ENCODE peak calls at places on chromosomes 5 and 9, in seven cellular contexts. W, Q, V, X, L, O and Y are unnamed samples.

GRCh38 chr5:65299841-65300240 is 181.9 kb downstream of the ADAMTS6 start:
- DNase-seq in W (no peak), Q (no peak), V (no peak), X (no peak), L (no peak), O (peak; percentile 2), Y (no peak)

GRCh38 chr5:1337490-1338195 is 7.3 kb downstream of the CLPTM1L start:
- DNase-seq in W (no peak), Q (no peak), V (no peak), X (no peak), L (no peak), O (no peak), Y (no peak)

GRCh38 chr9:90344013-90344412 is 298.6 kb downstream of the DIRAS2 start:
- DNase-seq in W (no peak), Q (no peak), V (peak; percentile 2), X (no peak), L (peak; percentile 25), O (peak; percentile 83), Y (no peak)

GRCh38 chr9:71302776-71303175 is 181.4 kb upstream of the TRPM3 start:
- DNase-seq in W (no peak), Q (no peak), V (no peak), X (no peak), L (no peak), O (no peak), Y (no peak)

GRCh38 chr9:95078934-95079333 is 238.6 kb downstream of the FANCC start:
- DNase-seq in W (no peak), Q (no peak), V (no peak), X (no peak), L (no peak), O (no peak), Y (no peak)

GRCh38 chr9:107737987-107738743 is 248.6 kb upstream of the KLF4 start:
- DNase-seq in W (peak; percentile 21), Q (no peak), V (no peak), X (peak; percentile 96), L (no peak), O (peak; percentile 89), Y (no peak)

GRCh38 chr5:59348189-59348588 is 545.3 kb downstream of the PDE4D start:
- DNase-seq in W (no peak), Q (no peak), V (no peak), X (no peak), L (peak; percentile 20), O (no peak), Y (no peak)

GRCh38 chr9:93907551-93908199 is 47.5 kb downstream of the BARX1 start:
- DNase-seq in W (no peak), Q (no peak), V (no peak), X (no peak), L (no peak), O (no peak), Y (no peak)

GRCh38 chr9:89177401-89178161 is 1.0 kb downstream of the SHC3 start:
- DNase-seq in W (no peak), Q (no peak), V (no peak), X (peak; percentile 67), L (no peak), O (peak; percentile 39), Y (no peak)

GRCh38 chr5:150296496-150296895 is 6.2 kb downstream of the ARSI start:
- DNase-seq in W (no peak), Q (no peak), V (no peak), X (no peak), L (no peak), O (no peak), Y (no peak)

GRCh38 chr5:5217371-5217770 is 77.2 kb downstream of the ADAMTS16 start:
- DNase-seq in W (no peak), Q (no peak), V (no peak), X (no peak), L (no peak), O (no peak), Y (no peak)

GRCh38 chr5:32810812-32811211 is 99.7 kb downstream of the NPR3 start:
- DNase-seq in W (no peak), Q (no peak), V (peak; percentile 3), X (peak; percentile 71), L (no peak), O (peak; percentile 26), Y (no peak)

GRCh38 chr9:132207187-132207586 is 45.3 kb downstream of the NTNG2 start:
- DNase-seq in W (no peak), Q (no peak), V (no peak), X (no peak), L (no peak), O (no peak), Y (no peak)

GRCh38 chr9:95874989-95875304 is 544 bp upstream of the ERCC6L2 start:
- DNase-seq in W (peak; percentile 81), Q (peak; percentile 30), V (no peak), X (peak; percentile 88), L (peak; percentile 49), O (peak; percentile 54), Y (peak; percentile 42)

GRCh38 chr5:181121675-181122561 is 9.1 kb downstream of the OR2V1 start:
- DNase-seq in W (no peak), Q (no peak), V (peak; percentile 13), X (peak; percentile 67), L (no peak), O (no peak), Y (no peak)

GRCh38 chr9:115594551-115594950 is 476.6 kb upstream of the TNC start:
- DNase-seq in W (no peak), Q (no peak), V (no peak), X (no peak), L (no peak), O (peak; percentile 24), Y (no peak)

GRCh38 chr9:13020706-13021105 is 245.9 kb downstream of the LURAP1L start:
- DNase-seq in W (no peak), Q (no peak), V (no peak), X (no peak), L (no peak), O (no peak), Y (no peak)

GRCh38 chr9:136947955-136948510 is 3.0 kb downstream of the C8G start:
- DNase-seq in W (peak; percentile 44), Q (no peak), V (peak; percentile 79), X (peak; percentile 72), L (peak; percentile 51), O (peak; percentile 44), Y (no peak)

GRCh38 chr9:36877239-36877638 is 156.8 kb downstream of the PAX5 start:
- DNase-seq in W (no peak), Q (peak; percentile 34), V (no peak), X (no peak), L (no peak), O (no peak), Y (no peak)

GRCh38 chr5:40405230-40405629 is 274.5 kb upstream of the PTGER4 start:
- DNase-seq in W (no peak), Q (no peak), V (no peak), X (no peak), L (no peak), O (peak; percentile 76), Y (no peak)

GRCh38 chr9:133151601-133152525 is 11.9 kb downstream of the GBGT1 start:
- DNase-seq in W (no peak), Q (no peak), V (no peak), X (no peak), L (no peak), O (no peak), Y (no peak)

GRCh38 chr9:14775917-14776316 is 53.4 kb upstream of the CER1 start:
- DNase-seq in W (no peak), Q (no peak), V (no peak), X (no peak), L (no peak), O (no peak), Y (no peak)

GRCh38 chr9:6641561-6641960 is 4.0 kb downstream of the GLDC start:
- DNase-seq in W (no peak), Q (no peak), V (no peak), X (no peak), L (no peak), O (no peak), Y (no peak)

GRCh38 chr5:19928556-19929421 is 59.2 kb downstream of the CDH18 start:
- DNase-seq in W (peak; percentile 91), Q (no peak), V (peak; percentile 9), X (no peak), L (peak; percentile 36), O (peak; percentile 68), Y (no peak)